ENCODE peak calls at places on chromosomes 13 and 19, in five cellular contexts. K is stomach, G is lower leg skin, U is A549, W is NB4. D is an unnamed sample.
A peak's percentile ranks its signal among the peaks of the same experiment; 100 is the strongest.

GRCh38 chr19:45446295-45446694 is 21.5 kb upstream of the FOSB start:
- DNase-seq in G (no peak), W (peak; percentile 56), U (no peak), K (no peak), D (no peak)

GRCh38 chr19:6021878-6022569 is 44.1 kb upstream of the RANBP3 start:
- DNase-seq in U (peak; percentile 55), W (peak; percentile 79), K (peak; percentile 89), G (peak; percentile 67), D (peak; percentile 70)

GRCh38 chr19:41541990-41542584 is 33.9 kb upstream of the CEACAM21 start:
- DNase-seq in W (peak; percentile 63), K (peak; percentile 73), U (peak; percentile 69), G (no peak), D (peak; percentile 80)

GRCh38 chr13:23458972-23459371 is 25.5 kb upstream of the SACS start:
- DNase-seq in G (no peak), U (no peak), W (no peak), K (no peak), D (no peak)

GRCh38 chr19:55613396-55613795 is 7.9 kb downstream of the ZNF865 start:
- DNase-seq in U (no peak), K (no peak), W (no peak), G (no peak), D (no peak)

GRCh38 chr13:28059214-28059613 is 41.2 kb downstream of the FLT3 start:
- DNase-seq in K (peak; percentile 44), G (no peak), U (peak; percentile 33), W (peak; percentile 81), D (no peak)

GRCh38 chr13:49298903-49299605 is 51.3 kb downstream of the CDADC1 start:
- DNase-seq in K (no peak), G (no peak), W (no peak), U (no peak), D (no peak)

GRCh38 chr19:12884627-12884925 is 2.4 kb downstream of the KLF1 start:
- DNase-seq in G (no peak), W (no peak), K (no peak), U (no peak), D (no peak)

GRCh38 chr13:79317856-79318255 is 88.2 kb downstream of the RBM26 start:
- DNase-seq in U (no peak), K (no peak), G (no peak), W (no peak), D (no peak)

GRCh38 chr19:13430790-13431582 is 75.3 kb downstream of the CACNA1A start:
- DNase-seq in K (peak; percentile 35), W (peak; percentile 46), G (no peak), U (peak; percentile 15), D (peak; percentile 26)

GRCh38 chr13:98664924-98665637 is 87.4 kb downstream of the SLC15A1 start:
- DNase-seq in U (no peak), G (no peak), W (no peak), K (no peak), D (no peak)

GRCh38 chr13:44932850-44933251 is 56.4 kb downstream of the NUFIP1 start:
- DNase-seq in W (no peak), U (no peak), K (peak; percentile 45), G (no peak), D (no peak)

GRCh38 chr13:99991806-99992242 is 10.2 kb downstream of the ZIC2 start:
- DNase-seq in G (no peak), W (no peak), K (no peak), U (no peak), D (no peak)

GRCh38 chr13:37386276-37386675 is 212.3 kb downstream of the POSTN start:
- DNase-seq in W (no peak), U (no peak), G (no peak), K (no peak), D (no peak)

GRCh38 chr19:42410371-42410770 is 16.8 kb downstream of the LIPE start:
- DNase-seq in W (no peak), K (no peak), U (no peak), G (no peak), D (no peak)

GRCh38 chr13:45540864-45541263 is 74.7 kb downstream of the ERICH6B start:
- DNase-seq in W (no peak), U (no peak), G (no peak), K (no peak), D (no peak)

GRCh38 chr13:21481359-21481758 is 22.3 kb upstream of the ZDHHC20 start:
- DNase-seq in G (no peak), W (no peak), K (no peak), U (no peak), D (no peak)

GRCh38 chr13:113151745-113152707 is 6.4 kb upstream of the PROZ start:
- DNase-seq in K (no peak), G (no peak), U (no peak), W (no peak), D (peak; percentile 46)

GRCh38 chr13:113153810-113154748 is 4.4 kb upstream of the PROZ start:
- DNase-seq in G (peak; percentile 68), U (peak; percentile 47), K (peak; percentile 83), W (peak; percentile 67), D (peak; percentile 93)

GRCh38 chr13:113155201-113155600 is 3.2 kb upstream of the PROZ start:
- DNase-seq in K (no peak), U (no peak), G (no peak), W (peak; percentile 42), D (no peak)

GRCh38 chr13:113150545-113151365 is 7.7 kb upstream of the PROZ start:
- DNase-seq in G (no peak), U (no peak), K (no peak), W (no peak), D (no peak)

DNA sequence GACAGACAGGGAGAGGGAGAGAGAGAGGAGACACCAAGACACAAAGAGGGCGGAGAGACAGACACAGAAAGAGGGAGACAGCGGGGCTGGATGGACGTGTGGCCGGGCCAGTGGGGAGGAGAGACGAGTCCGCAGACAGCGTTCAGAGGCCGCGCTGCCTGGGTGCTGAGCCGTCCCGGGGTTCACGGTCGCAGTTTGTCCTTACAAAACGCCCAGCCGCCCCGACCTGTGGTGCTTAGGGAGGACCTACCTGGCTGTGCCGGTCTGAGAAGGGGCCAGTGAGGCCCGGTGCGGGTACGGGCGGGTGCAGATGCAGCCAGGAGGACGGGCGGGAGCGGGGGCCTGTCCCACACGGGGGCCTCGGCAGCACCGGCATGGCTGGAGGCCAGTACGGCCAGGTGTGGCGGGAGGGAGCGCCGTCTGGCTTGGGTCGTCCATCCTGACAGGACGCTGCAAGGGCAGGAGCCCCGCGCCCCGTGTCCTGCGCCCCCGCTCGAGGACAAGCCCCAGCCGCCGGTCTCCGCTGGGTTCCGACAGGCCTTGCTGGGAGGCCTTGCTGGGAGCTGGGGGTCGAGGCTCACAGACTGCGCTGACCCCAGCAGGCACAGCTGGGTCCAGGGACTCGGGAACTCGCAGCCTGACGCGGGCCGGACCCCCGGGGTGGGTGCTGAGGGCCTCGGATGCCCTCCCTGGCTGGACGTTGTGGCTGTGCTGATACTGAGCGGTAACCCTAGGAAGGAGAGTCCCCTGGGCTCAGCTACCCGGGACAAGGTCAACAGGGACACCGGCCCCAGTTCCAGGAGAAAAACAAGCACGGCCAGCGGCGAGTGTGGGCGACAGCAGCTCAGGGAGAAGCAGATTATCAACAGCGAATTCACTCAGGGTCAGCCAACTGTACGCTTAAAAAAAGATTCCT is 5.3 kb upstream of the PROZ start:
- DNase-seq in K (peak; percentile 49), U (no peak), G (peak; percentile 49), W (peak; percentile 23), D (peak; percentile 36)
- TF ChIP-seq POLR2A in K (no peak), U (no peak), G (no peak), W (no peak), D (no peak)

DNA sequence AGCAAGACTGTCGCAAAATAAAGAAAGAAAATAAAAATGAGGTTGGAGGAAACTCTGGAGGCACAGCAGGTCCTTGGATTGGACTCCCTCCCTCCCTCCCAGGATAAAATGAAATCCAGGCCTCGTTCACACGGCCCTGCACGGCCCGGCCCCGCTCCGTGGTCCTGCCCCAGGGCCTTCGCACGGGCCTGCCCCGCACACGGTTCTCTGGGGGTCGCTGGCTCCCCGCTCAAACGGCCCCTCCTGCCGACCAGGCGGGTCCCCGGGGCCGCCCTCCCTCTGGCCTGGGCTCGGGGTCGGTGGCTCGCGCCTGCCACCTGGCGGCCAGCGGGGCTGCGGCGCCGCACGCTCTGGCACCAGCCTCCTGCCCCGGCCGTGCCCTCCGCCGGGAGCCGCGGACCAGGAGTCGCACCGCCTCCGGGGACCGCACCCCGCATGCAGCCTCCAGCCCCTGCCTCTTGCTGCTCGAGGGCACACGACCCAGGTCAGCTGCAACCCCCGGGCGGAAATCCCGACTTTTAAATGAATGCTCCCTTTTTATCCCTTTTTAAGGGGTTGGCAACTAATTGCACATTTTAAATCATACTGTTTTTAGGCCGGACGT is 1.5 kb upstream of the WDR18 start:
- DNase-seq in U (peak; percentile 80), W (peak; percentile 71), K (peak; percentile 79), G (no peak), D (peak; percentile 77)
- TF ChIP-seq POLR2A in U (no peak), W (no peak), K (no peak), G (no peak), D (no peak)

DNA sequence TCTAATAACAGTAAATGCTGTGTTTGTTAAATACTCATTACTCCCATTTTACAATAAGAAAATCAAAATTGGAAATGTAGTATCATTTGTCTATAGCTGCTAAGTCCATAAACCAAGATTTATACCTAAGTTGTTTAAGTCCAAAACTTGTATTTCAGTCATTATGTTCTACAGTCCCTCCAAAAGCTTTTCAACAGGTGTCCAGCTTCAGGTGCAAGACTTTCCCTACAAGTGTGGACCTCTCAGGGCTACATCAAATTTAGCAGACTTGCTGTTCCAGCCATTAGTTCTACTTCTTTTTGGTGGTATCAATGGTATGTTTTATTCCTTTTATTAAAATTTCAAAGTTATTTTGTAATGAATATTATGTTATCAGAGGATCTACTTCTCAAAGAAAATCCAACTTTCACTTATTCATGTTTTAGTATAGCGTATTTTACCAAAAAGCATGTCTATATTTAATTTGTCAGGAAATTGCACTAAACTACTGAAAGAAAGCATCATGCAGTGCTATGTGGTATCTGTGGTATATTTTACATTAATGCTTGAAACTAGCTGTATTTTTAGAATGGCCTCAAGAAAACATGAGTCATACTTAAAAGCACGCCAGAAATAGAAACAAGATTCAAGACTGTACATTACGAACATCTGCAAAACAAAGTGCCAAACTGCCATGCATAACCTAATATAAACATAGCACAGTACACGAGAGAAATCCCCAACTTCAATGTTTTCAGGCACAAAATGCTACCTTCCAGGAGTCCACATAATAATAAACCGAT is 44.5 kb downstream of the VWA8 start:
- DNase-seq in W (peak; percentile 81), G (no peak), U (no peak), K (no peak), D (no peak)
- TF ChIP-seq POLR2A in W (no peak), G (no peak), U (no peak), K (no peak), D (no peak)

DNA sequence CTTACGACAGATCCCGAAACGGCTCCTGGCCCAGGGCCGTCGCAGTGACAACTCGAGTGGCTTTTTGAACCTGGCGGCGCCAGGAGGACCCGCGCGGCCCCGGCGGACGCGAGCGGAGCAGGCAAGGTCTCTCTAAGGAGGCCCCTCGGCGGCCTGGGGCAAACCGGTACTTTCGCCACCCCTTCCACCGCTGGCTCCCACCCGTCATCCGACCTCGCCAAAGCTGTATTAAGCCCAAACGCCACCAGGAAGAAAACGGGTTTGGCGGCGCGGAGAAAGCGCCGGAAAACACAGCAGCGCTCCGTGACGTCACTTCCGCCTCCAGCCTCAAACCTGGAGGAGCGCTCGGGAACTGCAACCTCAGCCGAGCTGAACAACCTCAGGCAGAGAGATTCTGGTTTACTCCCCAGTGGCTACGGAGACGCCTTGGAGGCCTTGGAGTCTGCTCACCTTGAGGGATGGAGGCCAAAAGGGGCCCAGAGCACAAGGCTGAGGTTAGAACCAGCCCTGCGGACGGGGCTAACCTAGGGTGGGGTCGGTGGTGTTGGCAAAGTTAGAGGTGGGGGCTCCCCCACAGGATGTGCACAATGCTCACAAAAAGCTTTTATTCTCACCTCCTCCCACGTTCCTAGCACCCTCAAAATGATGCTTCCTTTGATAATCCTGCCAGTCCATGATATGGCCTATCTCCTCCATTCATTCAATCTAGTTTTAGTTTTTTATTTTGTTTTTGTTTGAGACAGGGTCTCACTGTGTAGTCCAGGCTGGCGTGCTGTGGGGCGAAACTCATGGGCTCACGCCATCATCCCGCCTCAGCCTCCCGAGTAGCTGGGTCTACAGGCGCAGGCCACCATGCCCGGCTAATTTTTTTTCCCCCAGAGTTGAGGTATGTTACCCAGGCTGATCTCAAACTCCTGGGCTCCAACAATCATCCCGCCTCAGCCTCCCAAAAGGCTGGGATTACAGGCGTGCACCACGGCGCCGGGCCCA is at the start of gene ZNF266:
- DNase-seq in U (peak; percentile 77), G (peak; percentile 86), W (peak; percentile 100), K (peak; percentile 91), D (peak; percentile 91)
- TF ChIP-seq POLR2A in U (no peak), G (no peak), W (peak; percentile 94), K (no peak), D (peak; percentile 58)

D was measured in upper lobe of left lung.